ENCODE peak calls at places on chromosomes 5 and 9, in four cellular contexts. B is K562, J is WTC11, E is HepG2. T is an unnamed sample.

GRCh38 chr5:158175664-158176507 is 316.9 kb upstream of the CLINT1 start:
- DNase-seq in B (no peak), J (no peak), E (no peak), T (peak; percentile 20)

GRCh38 chr9:504921-505821 is 290.5 kb downstream of the DOCK8 start:
- DNase-seq in B (peak; percentile 9), J (peak; percentile 47), E (no peak), T (peak; percentile 16)

GRCh38 chr5:66959668-66960067 is 236.9 kb downstream of the CD180 start:
- DNase-seq in B (no peak), J (no peak), E (peak; percentile 35), T (no peak)

GRCh38 chr5:55636177-55636576 is 75.9 kb downstream of the SLC38A9 start:
- DNase-seq in B (no peak), J (no peak), E (no peak), T (no peak)

GRCh38 chr9:35828716-35829083 is at the start of gene FAM221B:
- DNase-seq in B (no peak), J (peak; percentile 81), E (no peak), T (peak; percentile 9)

GRCh38 chr5:127254729-127255284 is 35.8 kb upstream of the MEGF10 start:
- DNase-seq in B (no peak), J (no peak), E (no peak), T (no peak)

GRCh38 chr9:123044556-123044955 is 11.1 kb downstream of the GPR21 start:
- DNase-seq in B (no peak), J (no peak), E (no peak), T (no peak)

GRCh38 chr9:124286292-124286931 is 28.7 kb downstream of the NEK6 start:
- DNase-seq in B (no peak), J (no peak), E (no peak), T (no peak)

GRCh38 chr5:18792145-18792544 is 1157.9 kb downstream of the TAF11L14 start:
- DNase-seq in B (no peak), J (no peak), E (peak; percentile 64), T (no peak)

GRCh38 chr5:73496984-73497457 is 1.2 kb upstream of the BTF3 start:
- DNase-seq in B (peak; percentile 70), J (no peak), E (peak; percentile 90), T (peak; percentile 63)

GRCh38 chr5:59767753-59768159 is 125.8 kb downstream of the PDE4D start:
- DNase-seq in B (no peak), J (no peak), E (no peak), T (no peak)

GRCh38 chr5:59763545-59763944 is 130.0 kb downstream of the PDE4D start:
- DNase-seq in B (no peak), J (no peak), E (no peak), T (no peak)

GRCh38 chr5:59765446-59765845 is 128.1 kb downstream of the PDE4D start:
- DNase-seq in B (no peak), J (no peak), E (no peak), T (no peak)

GRCh38 chr5:59766394-59766793 is 127.1 kb downstream of the PDE4D start:
- DNase-seq in B (no peak), J (no peak), E (no peak), T (no peak)

DNA sequence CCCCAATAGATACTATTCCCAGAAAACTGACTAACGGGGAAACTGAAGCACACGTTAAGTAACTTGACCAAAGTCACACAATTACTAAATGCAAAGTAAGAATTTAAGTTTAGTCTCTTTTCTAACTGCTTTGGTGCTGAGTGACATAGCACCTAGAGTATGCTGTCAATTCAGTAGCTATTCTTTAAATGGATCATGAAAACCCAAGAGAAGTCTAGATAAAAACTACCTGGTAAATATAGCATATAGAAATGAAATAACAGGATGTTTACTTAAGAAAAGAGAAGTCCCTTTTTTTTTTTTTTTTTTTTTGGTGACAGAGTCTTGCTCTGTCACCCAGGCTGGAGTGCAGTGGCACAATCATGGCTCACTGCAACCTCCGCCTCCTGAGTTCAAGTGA is 129.2 kb downstream of the PDE4D start:
- DNase-seq in B (no peak), J (no peak), E (no peak), T (no peak)
- TF ChIP-seq ELF4 in B (no peak), J (no peak), E (no peak), T (no peak)

DNA sequence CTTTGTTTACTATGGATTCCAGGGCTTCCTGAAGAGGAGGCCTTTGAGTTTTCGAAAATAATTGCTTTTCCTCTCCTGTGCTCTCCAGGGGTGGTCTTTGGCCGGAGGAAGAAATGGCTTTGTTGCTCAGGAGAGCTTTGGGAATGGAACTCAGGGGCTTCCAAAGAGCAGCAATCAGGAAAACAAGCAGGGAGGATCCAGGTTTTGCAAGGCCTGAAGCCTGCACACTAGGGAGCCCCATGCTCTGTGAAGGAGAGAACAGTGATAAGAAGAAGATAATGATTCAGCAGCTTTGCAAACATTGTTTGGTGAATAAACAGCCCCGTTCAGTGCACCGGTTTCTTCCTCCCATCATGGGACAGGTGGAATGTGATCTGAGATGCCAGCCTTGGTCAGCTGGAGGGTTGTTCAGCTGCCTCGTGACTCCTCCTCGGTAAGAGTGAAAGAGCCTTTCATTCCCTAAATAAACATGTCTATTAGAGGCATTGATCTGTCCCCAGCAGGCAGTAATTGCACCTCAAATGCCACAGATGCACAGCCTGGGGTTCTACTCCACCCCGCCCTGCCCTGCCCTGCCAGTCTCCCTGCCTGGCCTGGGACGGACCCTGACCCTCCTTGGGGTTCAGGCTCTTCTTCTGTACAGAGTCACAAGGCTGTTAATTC is 11.5 kb upstream of the ALDH1B1 start:
- DNase-seq in B (peak; percentile 67), J (no peak), E (peak; percentile 98), T (no peak)
- TF ChIP-seq ELF4 in B (no peak), J (no peak), E (no peak), T (no peak)

DNA sequence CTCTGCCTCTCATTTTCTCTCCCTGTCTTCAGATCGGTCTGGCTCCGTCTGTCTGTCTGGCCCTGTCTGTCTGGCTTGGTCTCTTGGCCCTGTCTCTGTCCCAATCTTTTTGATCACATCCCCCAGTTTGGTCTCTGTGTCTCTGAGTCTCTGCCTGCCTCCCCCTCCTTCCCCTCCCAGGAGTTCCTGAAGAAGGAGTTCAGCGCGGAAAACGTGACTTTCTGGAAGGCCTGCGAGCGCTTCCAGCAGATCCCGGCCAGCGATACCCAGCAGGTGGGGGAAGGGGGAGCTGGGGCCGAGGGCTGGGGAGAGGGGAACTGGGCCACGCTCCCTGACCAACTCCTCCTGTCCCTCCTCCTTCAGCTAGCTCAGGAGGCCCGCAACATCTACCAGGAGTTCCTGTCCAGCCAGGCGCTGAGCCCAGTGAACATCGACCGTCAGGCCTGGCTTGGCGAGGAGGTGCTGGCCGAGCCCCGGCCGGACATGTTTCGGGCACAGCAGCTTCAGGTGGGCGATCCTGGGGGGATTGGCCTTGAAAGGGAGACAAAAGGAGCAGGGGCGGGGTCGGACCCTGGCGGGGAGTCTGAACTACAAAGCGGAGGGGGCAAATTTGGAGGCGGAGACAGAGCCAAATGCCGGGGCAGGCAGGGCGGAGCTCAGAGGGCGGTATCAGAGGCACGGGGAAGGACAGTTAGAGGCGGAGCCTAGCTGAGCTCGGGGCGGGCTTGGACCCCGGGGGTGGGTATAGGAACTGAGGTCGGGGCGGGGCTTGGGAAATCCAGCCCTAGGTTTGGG is 9.0 kb downstream of the RGS14 start:
- DNase-seq in B (peak; percentile 98), J (peak; percentile 99), E (peak; percentile 75), T (peak; percentile 97)
- TF ChIP-seq ELF4 in B (peak; percentile 85), J (no peak), E (no peak), T (no peak)

GRCh38 chr5:135128361-135128760 is 94.3 kb upstream of the PITX1 start:
- DNase-seq in B (no peak), J (no peak), E (no peak), T (no peak)
- TF ChIP-seq ELF4 in B (no peak), J (no peak), E (no peak), T (no peak)

GRCh38 chr5:168292783-168293696 is 1.6 kb downstream of the WWC1 start:
- DNase-seq in B (no peak), J (peak; percentile 26), E (no peak), T (no peak)

GRCh38 chr5:168295574-168296201 is 4.2 kb downstream of the WWC1 start:
- DNase-seq in B (no peak), J (peak; percentile 75), E (no peak), T (peak; percentile 50)

GRCh38 chr5:168291281-168291960 is at the start of gene WWC1:
- DNase-seq in B (no peak), J (peak; percentile 90), E (peak; percentile 63), T (peak; percentile 78)

GRCh38 chr5:168290902-168291280 is 554 bp upstream of the WWC1 start:
- DNase-seq in B (no peak), J (no peak), E (no peak), T (no peak)

DNA sequence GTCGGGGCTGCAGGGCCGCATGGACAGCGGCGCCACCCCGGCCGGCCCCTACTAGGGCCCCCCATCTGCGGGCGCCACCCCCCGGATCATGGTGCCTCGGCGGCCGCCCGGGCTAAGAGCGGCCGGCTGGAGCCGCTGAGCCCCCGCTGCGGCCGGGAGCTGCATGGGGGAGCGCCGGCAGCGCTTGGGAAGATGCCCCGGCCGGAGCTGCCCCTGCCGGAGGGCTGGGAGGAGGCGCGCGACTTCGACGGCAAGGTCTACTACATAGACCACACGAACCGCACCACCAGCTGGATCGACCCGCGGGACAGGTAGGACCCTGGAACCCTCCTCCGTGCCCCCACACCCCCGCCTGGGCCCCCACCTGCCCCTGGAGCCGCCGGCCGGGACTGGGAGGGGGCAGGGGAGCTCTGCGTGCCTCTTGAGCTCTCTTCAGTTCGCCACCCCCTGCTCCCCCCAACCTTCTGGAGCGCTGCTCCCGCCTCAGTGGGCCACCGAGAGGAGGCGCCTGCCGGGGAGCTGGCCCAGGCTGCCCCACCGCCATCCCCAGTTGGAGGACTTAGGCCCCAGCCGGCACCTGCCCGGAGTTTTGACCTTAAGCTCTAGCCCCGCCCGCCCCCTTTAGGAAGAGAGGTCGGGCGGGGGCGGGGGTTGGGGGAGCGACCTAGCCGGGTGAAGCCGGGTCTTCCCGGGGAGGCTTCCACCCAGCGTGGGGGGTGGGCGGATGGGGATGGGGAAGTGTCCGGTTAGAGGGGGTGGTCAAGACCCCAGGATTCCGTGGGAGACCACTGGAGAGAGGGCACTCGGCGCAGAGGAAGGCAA is 727 bp downstream of the WWC1 start:
- DNase-seq in B (no peak), J (peak; percentile 67), E (no peak), T (peak; percentile 65)
- TF ChIP-seq ELF4 in B (no peak), J (no peak), E (no peak), T (no peak)

DNA sequence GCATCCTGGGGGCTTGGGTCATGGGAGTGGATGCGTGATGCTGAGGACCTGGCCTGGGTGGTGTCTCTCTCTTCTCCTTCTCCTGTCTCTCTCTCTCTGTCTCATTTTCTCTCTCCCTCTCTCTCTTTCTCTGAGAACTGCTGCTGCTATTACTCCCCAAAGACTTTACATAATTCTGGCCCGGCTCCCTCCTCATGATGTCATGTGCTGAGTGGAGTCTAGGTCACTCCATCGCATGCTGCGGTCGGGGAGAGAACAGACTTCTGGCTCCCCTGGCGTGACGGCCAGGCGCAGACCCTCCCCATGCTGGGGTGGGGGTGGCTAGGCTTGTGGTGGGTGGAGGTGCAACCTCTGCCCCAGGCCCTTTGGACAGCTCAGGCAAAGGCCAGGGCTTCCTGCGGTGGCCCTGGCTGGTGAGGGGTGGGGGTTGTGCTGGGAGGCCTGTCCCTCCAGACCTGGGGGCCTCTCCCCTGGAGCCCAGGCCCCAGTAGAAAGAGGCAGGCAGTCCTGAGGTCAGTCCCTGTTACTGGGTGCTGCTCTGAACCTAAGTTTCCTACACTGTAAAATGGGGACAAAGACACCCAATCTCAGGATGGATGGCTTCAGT is 26.6 kb downstream of the FGF18 start:
- DNase-seq in B (no peak), J (no peak), E (no peak), T (no peak)
- TF ChIP-seq ELF4 in B (no peak), J (no peak), E (no peak), T (no peak)

GRCh38 chr5:68818870-68819269 is 274.9 kb upstream of the SLC30A5 start:
- DNase-seq in B (no peak), J (no peak), E (no peak), T (no peak)

GRCh38 chr5:68817696-68818695 is 275.8 kb upstream of the SLC30A5 start:
- DNase-seq in B (no peak), J (peak; percentile 46), E (no peak), T (no peak)

GRCh38 chr5:68823301-68823700 is 270.5 kb upstream of the SLC30A5 start:
- DNase-seq in B (no peak), J (no peak), E (no peak), T (no peak)

GRCh38 chr5:68821056-68821455 is 272.8 kb upstream of the SLC30A5 start:
- DNase-seq in B (no peak), J (no peak), E (no peak), T (no peak)
- TF ChIP-seq ELF4 in B (no peak), J (no peak), E (no peak), T (no peak)